ENCODE peak calls at places on chromosomes 2 and 18, in seven cellular contexts. One of them, this sample, is unnamed.

GRCh38 chr18:9058426-9058825 is 44.1 kb upstream of the NDUFV2 start:
- DNase-seq in RWPE1: no peak
- DNase-seq in epithelial cell of proximal tubule: peak; percentile 23
- DNase-seq in OCI-LY7: no peak
- DNase-seq in AG04450: no peak
- DNase-seq in foreskin fibroblast: no peak
- DNase-seq in mucosa of descending colon: no peak
- DNase-seq in this sample: no peak

GRCh38 chr18:75212626-75213110 is 2.1 kb downstream of the TSHZ1 start:
- DNase-seq in RWPE1: no peak
- DNase-seq in epithelial cell of proximal tubule: no peak
- DNase-seq in OCI-LY7: no peak
- DNase-seq in AG04450: no peak
- DNase-seq in foreskin fibroblast: no peak
- DNase-seq in mucosa of descending colon: no peak
- DNase-seq in this sample: no peak

GRCh38 chr2:152447897-152448296 is 112.9 kb downstream of the FMNL2 start:
- DNase-seq in RWPE1: peak; percentile 42
- DNase-seq in epithelial cell of proximal tubule: no peak
- DNase-seq in OCI-LY7: no peak
- DNase-seq in AG04450: no peak
- DNase-seq in foreskin fibroblast: no peak
- DNase-seq in mucosa of descending colon: no peak
- DNase-seq in this sample: no peak

GRCh38 chr2:40027968-40028367 is 248.9 kb upstream of the THUMPD2 start:
- DNase-seq in RWPE1: no peak
- DNase-seq in epithelial cell of proximal tubule: no peak
- DNase-seq in OCI-LY7: no peak
- DNase-seq in AG04450: no peak
- DNase-seq in foreskin fibroblast: peak; percentile 85
- DNase-seq in mucosa of descending colon: no peak
- DNase-seq in this sample: no peak

GRCh38 chr18:70290482-70291294 is 1.8 kb downstream of the SOCS6 start:
- DNase-seq in RWPE1: no peak
- DNase-seq in epithelial cell of proximal tubule: no peak
- DNase-seq in OCI-LY7: no peak
- DNase-seq in AG04450: no peak
- DNase-seq in foreskin fibroblast: no peak
- DNase-seq in mucosa of descending colon: peak; percentile 24
- DNase-seq in this sample: no peak

GRCh38 chr18:35049111-35050003 is 8.1 kb downstream of the MAPRE2 start:
- DNase-seq in RWPE1: no peak
- DNase-seq in epithelial cell of proximal tubule: no peak
- DNase-seq in OCI-LY7: peak; percentile 17
- DNase-seq in AG04450: no peak
- DNase-seq in foreskin fibroblast: no peak
- DNase-seq in mucosa of descending colon: no peak
- DNase-seq in this sample: no peak

GRCh38 chr2:43942001-43942400 is 53.8 kb downstream of the LRPPRC start:
- DNase-seq in RWPE1: no peak
- DNase-seq in epithelial cell of proximal tubule: no peak
- DNase-seq in OCI-LY7: no peak
- DNase-seq in AG04450: no peak
- DNase-seq in foreskin fibroblast: no peak
- DNase-seq in mucosa of descending colon: no peak
- DNase-seq in this sample: no peak

GRCh38 chr2:11169333-11169732 is 14.1 kb downstream of the SLC66A3 start:
- DNase-seq in RWPE1: no peak
- DNase-seq in epithelial cell of proximal tubule: no peak
- DNase-seq in OCI-LY7: no peak
- DNase-seq in AG04450: no peak
- DNase-seq in foreskin fibroblast: no peak
- DNase-seq in mucosa of descending colon: no peak
- DNase-seq in this sample: peak; percentile 43

GRCh38 chr2:234300393-234300792 is 196.5 kb downstream of the ARL4C start:
- DNase-seq in RWPE1: no peak
- DNase-seq in epithelial cell of proximal tubule: no peak
- DNase-seq in OCI-LY7: no peak
- DNase-seq in AG04450: no peak
- DNase-seq in foreskin fibroblast: no peak
- DNase-seq in mucosa of descending colon: no peak
- DNase-seq in this sample: no peak

GRCh38 chr18:6747646-6748045 is 18.1 kb downstream of the ARHGAP28 start:
- DNase-seq in RWPE1: peak; percentile 34
- DNase-seq in epithelial cell of proximal tubule: peak; percentile 36
- DNase-seq in OCI-LY7: no peak
- DNase-seq in AG04450: peak; percentile 79
- DNase-seq in foreskin fibroblast: peak; percentile 93
- DNase-seq in mucosa of descending colon: no peak
- DNase-seq in this sample: no peak
- TF ChIP-seq CTCF in RWPE1: no peak
- TF ChIP-seq CTCF in epithelial cell of proximal tubule: no peak
- TF ChIP-seq CTCF in OCI-LY7: no peak
- TF ChIP-seq CTCF in AG04450: no peak
- TF ChIP-seq CTCF in foreskin fibroblast: no peak
- TF ChIP-seq CTCF in mucosa of descending colon: no peak
- TF ChIP-seq CTCF in this sample: no peak

GRCh38 chr2:86512034-86512433 is 51.2 kb downstream of the CHMP3 start:
- DNase-seq in RWPE1: no peak
- DNase-seq in epithelial cell of proximal tubule: no peak
- DNase-seq in OCI-LY7: no peak
- DNase-seq in AG04450: no peak
- DNase-seq in foreskin fibroblast: no peak
- DNase-seq in mucosa of descending colon: no peak
- DNase-seq in this sample: no peak

GRCh38 chr2:86512922-86513321 is 50.3 kb downstream of the CHMP3 start:
- DNase-seq in RWPE1: no peak
- DNase-seq in epithelial cell of proximal tubule: no peak
- DNase-seq in OCI-LY7: no peak
- DNase-seq in AG04450: no peak
- DNase-seq in foreskin fibroblast: no peak
- DNase-seq in mucosa of descending colon: no peak
- DNase-seq in this sample: no peak

GRCh38 chr2:86510436-86510933 is 52.8 kb downstream of the CHMP3 start:
- DNase-seq in RWPE1: no peak
- DNase-seq in epithelial cell of proximal tubule: no peak
- DNase-seq in OCI-LY7: no peak
- DNase-seq in AG04450: no peak
- DNase-seq in foreskin fibroblast: no peak
- DNase-seq in mucosa of descending colon: no peak
- DNase-seq in this sample: no peak

GRCh38 chr2:86507600-86507999 is 55.6 kb downstream of the CHMP3 start:
- DNase-seq in RWPE1: no peak
- DNase-seq in epithelial cell of proximal tubule: no peak
- DNase-seq in OCI-LY7: no peak
- DNase-seq in AG04450: no peak
- DNase-seq in foreskin fibroblast: no peak
- DNase-seq in mucosa of descending colon: no peak
- DNase-seq in this sample: no peak
- TF ChIP-seq CTCF in RWPE1: no peak
- TF ChIP-seq CTCF in epithelial cell of proximal tubule: no peak
- TF ChIP-seq CTCF in OCI-LY7: no peak
- TF ChIP-seq CTCF in AG04450: no peak
- TF ChIP-seq CTCF in foreskin fibroblast: no peak
- TF ChIP-seq CTCF in mucosa of descending colon: no peak
- TF ChIP-seq CTCF in this sample: no peak

GRCh38 chr18:42141439-42141838 is 186.4 kb downstream of the PIK3C3 start:
- DNase-seq in RWPE1: no peak
- DNase-seq in epithelial cell of proximal tubule: no peak
- DNase-seq in OCI-LY7: no peak
- DNase-seq in AG04450: no peak
- DNase-seq in foreskin fibroblast: no peak
- DNase-seq in mucosa of descending colon: no peak
- DNase-seq in this sample: no peak
- TF ChIP-seq CTCF in RWPE1: no peak
- TF ChIP-seq CTCF in epithelial cell of proximal tubule: peak; percentile 17
- TF ChIP-seq CTCF in OCI-LY7: no peak
- TF ChIP-seq CTCF in AG04450: no peak
- TF ChIP-seq CTCF in foreskin fibroblast: no peak
- TF ChIP-seq CTCF in mucosa of descending colon: no peak
- TF ChIP-seq CTCF in this sample: no peak

GRCh38 chr2:71153585-71153984 is 23.2 kb downstream of the MPHOSPH10 start:
- DNase-seq in RWPE1: no peak
- DNase-seq in epithelial cell of proximal tubule: no peak
- DNase-seq in OCI-LY7: no peak
- DNase-seq in AG04450: no peak
- DNase-seq in foreskin fibroblast: no peak
- DNase-seq in mucosa of descending colon: no peak
- DNase-seq in this sample: no peak

GRCh38 chr2:71150082-71150816 is 19.8 kb downstream of the MPHOSPH10 start:
- DNase-seq in RWPE1: no peak
- DNase-seq in epithelial cell of proximal tubule: no peak
- DNase-seq in OCI-LY7: no peak
- DNase-seq in AG04450: no peak
- DNase-seq in foreskin fibroblast: no peak
- DNase-seq in mucosa of descending colon: no peak
- DNase-seq in this sample: no peak

GRCh38 chr2:71154279-71154678 is 23.8 kb downstream of the MPHOSPH10 start:
- DNase-seq in RWPE1: no peak
- DNase-seq in epithelial cell of proximal tubule: no peak
- DNase-seq in OCI-LY7: no peak
- DNase-seq in AG04450: no peak
- DNase-seq in foreskin fibroblast: no peak
- DNase-seq in mucosa of descending colon: no peak
- DNase-seq in this sample: no peak

GRCh38 chr2:71148506-71149063 is 18.2 kb downstream of the MPHOSPH10 start:
- DNase-seq in RWPE1: no peak
- DNase-seq in epithelial cell of proximal tubule: no peak
- DNase-seq in OCI-LY7: no peak
- DNase-seq in AG04450: no peak
- DNase-seq in foreskin fibroblast: no peak
- DNase-seq in mucosa of descending colon: no peak
- DNase-seq in this sample: no peak

GRCh38 chr2:71151620-71152019 is 21.2 kb downstream of the MPHOSPH10 start:
- DNase-seq in RWPE1: no peak
- DNase-seq in epithelial cell of proximal tubule: no peak
- DNase-seq in OCI-LY7: no peak
- DNase-seq in AG04450: no peak
- DNase-seq in foreskin fibroblast: no peak
- DNase-seq in mucosa of descending colon: no peak
- DNase-seq in this sample: no peak
- TF ChIP-seq CTCF in RWPE1: no peak
- TF ChIP-seq CTCF in epithelial cell of proximal tubule: no peak
- TF ChIP-seq CTCF in OCI-LY7: no peak
- TF ChIP-seq CTCF in AG04450: no peak
- TF ChIP-seq CTCF in foreskin fibroblast: no peak
- TF ChIP-seq CTCF in mucosa of descending colon: no peak
- TF ChIP-seq CTCF in this sample: no peak

GRCh38 chr2:224202466-224202865 is 163.4 kb upstream of the SERPINE2 start:
- DNase-seq in RWPE1: no peak
- DNase-seq in epithelial cell of proximal tubule: no peak
- DNase-seq in OCI-LY7: no peak
- DNase-seq in AG04450: no peak
- DNase-seq in foreskin fibroblast: no peak
- DNase-seq in mucosa of descending colon: no peak
- DNase-seq in this sample: no peak
- TF ChIP-seq CTCF in RWPE1: no peak
- TF ChIP-seq CTCF in epithelial cell of proximal tubule: no peak
- TF ChIP-seq CTCF in OCI-LY7: no peak
- TF ChIP-seq CTCF in AG04450: no peak
- TF ChIP-seq CTCF in foreskin fibroblast: no peak
- TF ChIP-seq CTCF in mucosa of descending colon: no peak
- TF ChIP-seq CTCF in this sample: no peak

DNA sequence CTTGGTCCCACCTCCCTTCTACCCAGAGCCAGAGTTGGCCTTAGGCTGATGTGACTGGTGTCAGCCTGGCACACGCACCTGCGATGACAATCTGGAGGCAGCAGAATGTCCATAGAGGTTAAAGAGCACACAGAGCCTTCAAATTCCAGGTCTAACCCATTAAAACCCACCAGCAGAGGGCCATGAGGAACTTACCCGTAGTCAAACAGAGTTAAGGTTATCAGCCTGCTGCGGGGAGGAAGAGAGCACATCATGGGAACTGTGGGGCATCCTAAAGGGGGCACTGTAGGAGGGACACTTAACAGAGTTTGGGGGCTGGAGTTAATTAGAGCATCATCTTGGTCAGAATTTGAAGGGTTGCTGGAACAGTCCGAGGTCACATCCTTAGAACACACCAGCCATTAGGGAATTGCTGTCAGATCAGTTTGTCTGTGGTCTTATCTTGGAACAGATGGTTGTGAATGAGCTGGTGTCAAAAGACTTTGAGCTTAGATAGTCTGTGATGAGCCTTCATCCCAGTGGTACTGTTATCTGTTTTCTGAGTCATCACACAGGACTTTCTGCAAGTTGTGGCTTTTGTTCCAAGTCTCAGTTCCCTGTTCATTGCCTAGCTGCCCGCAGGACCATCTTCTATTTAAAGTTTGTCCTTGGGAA is 248.6 kb downstream of the LOXHD1 start:
- DNase-seq in RWPE1: no peak
- DNase-seq in epithelial cell of proximal tubule: no peak
- DNase-seq in OCI-LY7: peak; percentile 5
- DNase-seq in AG04450: no peak
- DNase-seq in foreskin fibroblast: no peak
- DNase-seq in mucosa of descending colon: no peak
- DNase-seq in this sample: no peak
- TF ChIP-seq CTCF in RWPE1: no peak
- TF ChIP-seq CTCF in epithelial cell of proximal tubule: peak; percentile 31
- TF ChIP-seq CTCF in OCI-LY7: peak; percentile 40
- TF ChIP-seq CTCF in AG04450: peak; percentile 11
- TF ChIP-seq CTCF in foreskin fibroblast: no peak
- TF ChIP-seq CTCF in mucosa of descending colon: no peak
- TF ChIP-seq CTCF in this sample: peak; percentile 37

GRCh38 chr2:953975-954686 is 3.5 kb downstream of the SNTG2 start:
- DNase-seq in RWPE1: no peak
- DNase-seq in epithelial cell of proximal tubule: no peak
- DNase-seq in OCI-LY7: no peak
- DNase-seq in AG04450: no peak
- DNase-seq in foreskin fibroblast: peak; percentile 33
- DNase-seq in mucosa of descending colon: no peak
- DNase-seq in this sample: no peak
- TF ChIP-seq CTCF in RWPE1: no peak
- TF ChIP-seq CTCF in epithelial cell of proximal tubule: peak; percentile 52
- TF ChIP-seq CTCF in OCI-LY7: peak; percentile 43
- TF ChIP-seq CTCF in AG04450: peak; percentile 31
- TF ChIP-seq CTCF in foreskin fibroblast: peak; percentile 20
- TF ChIP-seq CTCF in mucosa of descending colon: no peak
- TF ChIP-seq CTCF in this sample: peak; percentile 79

GRCh38 chr2:241734208-241734466 is 293 bp upstream of the D2HGDH start:
- DNase-seq in RWPE1: no peak
- DNase-seq in epithelial cell of proximal tubule: no peak
- DNase-seq in OCI-LY7: no peak
- DNase-seq in AG04450: no peak
- DNase-seq in foreskin fibroblast: no peak
- DNase-seq in mucosa of descending colon: no peak
- DNase-seq in this sample: no peak
- TF ChIP-seq CTCF in RWPE1: no peak
- TF ChIP-seq CTCF in epithelial cell of proximal tubule: peak; percentile 19
- TF ChIP-seq CTCF in OCI-LY7: peak; percentile 45
- TF ChIP-seq CTCF in AG04450: no peak
- TF ChIP-seq CTCF in foreskin fibroblast: peak; percentile 12
- TF ChIP-seq CTCF in mucosa of descending colon: no peak
- TF ChIP-seq CTCF in this sample: peak; percentile 56

This sample was measured in chondrocyte.